ENCODE peak calls at places on chromosomes 11 and 22, in five cellular contexts. F is AG04450, A is thoracic aorta, S is prostate gland, Q is A549. X is an unnamed sample.

GRCh38 chr11:1436468-1437030 is 46.8 kb downstream of the BRSK2 start:
- DNase-seq in F (no peak), A (no peak), S (no peak), Q (no peak), X (no peak)

GRCh38 chr22:42644422-42645340 is 4.3 kb upstream of the ATP5MGL start:
- DNase-seq in F (no peak), A (no peak), S (no peak), Q (no peak), X (no peak)

GRCh38 chr11:60905551-60906113 is 753 bp downstream of the PRPF19 start:
- DNase-seq in F (no peak), A (no peak), S (peak), Q (no peak), X (no peak)

GRCh38 chr11:8933931-8934330 is 1.2 kb upstream of the C11orf16 start:
- DNase-seq in F (no peak), A (no peak), S (no peak), Q (no peak), X (no peak)

GRCh38 chr22:29879738-29880137 is 3.2 kb upstream of the MTMR3 start:
- DNase-seq in F (no peak), A (no peak), S (no peak), Q (peak), X (peak)

GRCh38 chr22:44625421-44625760 is 76.6 kb upstream of the PRR5 start:
- DNase-seq in F (no peak), A (no peak), S (no peak), Q (no peak), X (no peak)

GRCh38 chr22:28268845-28269244 is 349.8 kb upstream of the PITPNB start:
- DNase-seq in F (no peak), A (no peak), S (peak), Q (no peak), X (no peak)

GRCh38 chr22:29481265-29482000 is 1.4 kb downstream of the NEFH start:
- DNase-seq in F (no peak), A (no peak), S (no peak), Q (no peak), X (no peak)

GRCh38 chr22:23183107-23183698 is 2.9 kb downstream of the BCR start:
- DNase-seq in F (no peak), A (no peak), S (peak), Q (no peak), X (no peak)

GRCh38 chr11:114295676-114296081 is 520 bp upstream of the NNMT start:
- DNase-seq in F (no peak), A (no peak), S (no peak), Q (no peak), X (no peak)

GRCh38 chr11:3166268-3167142 is 1.4 kb upstream of the OSBPL5 start:
- DNase-seq in F (no peak), A (no peak), S (no peak), Q (no peak), X (no peak)

GRCh38 chr22:29951675-29952413 is 68.9 kb downstream of the MTMR3 start:
- DNase-seq in F (no peak), A (no peak), S (no peak), Q (no peak), X (no peak)

GRCh38 chr11:86571273-86571948 is 101.0 kb downstream of the ME3 start:
- DNase-seq in F (no peak), A (no peak), S (no peak), Q (peak), X (no peak)

GRCh38 chr11:45853616-45854219 is 6.4 kb downstream of the CRY2 start:
- DNase-seq in F (no peak), A (no peak), S (no peak), Q (no peak), X (no peak)

GRCh38 chr22:46672731-46673130 is 52.5 kb downstream of the GRAMD4 start:
- DNase-seq in F (no peak), A (no peak), S (no peak), Q (no peak), X (no peak)

GRCh38 chr11:71498091-71498490 is 29.0 kb upstream of the KRTAP5-7 start:
- DNase-seq in F (no peak), A (no peak), S (no peak), Q (no peak), X (no peak)

GRCh38 chr11:36377759-36378553 is 81.9 kb downstream of the PRR5L start:
- DNase-seq in F (no peak), A (no peak), S (no peak), Q (no peak), X (no peak)

GRCh38 chr11:37978647-37979046 is 1380.6 kb upstream of the RAG2 start:
- DNase-seq in F (no peak), A (no peak), S (no peak), Q (no peak), X (no peak)

GRCh38 chr11:108787105-108787504 is 122.2 kb downstream of the DDX10 start:
- DNase-seq in F (no peak), A (no peak), S (no peak), Q (no peak), X (no peak)

GRCh38 chr11:108786281-108786990 is 121.6 kb downstream of the DDX10 start:
- DNase-seq in F (no peak), A (no peak), S (no peak), Q (no peak), X (no peak)

GRCh38 chr11:108793138-108793537 is 128.3 kb downstream of the DDX10 start:
- DNase-seq in F (no peak), A (no peak), S (no peak), Q (no peak), X (no peak)

GRCh38 chr11:108790501-108791299 is 125.8 kb downstream of the DDX10 start:
- DNase-seq in F (no peak), A (no peak), S (no peak), Q (no peak), X (peak)

DNA sequence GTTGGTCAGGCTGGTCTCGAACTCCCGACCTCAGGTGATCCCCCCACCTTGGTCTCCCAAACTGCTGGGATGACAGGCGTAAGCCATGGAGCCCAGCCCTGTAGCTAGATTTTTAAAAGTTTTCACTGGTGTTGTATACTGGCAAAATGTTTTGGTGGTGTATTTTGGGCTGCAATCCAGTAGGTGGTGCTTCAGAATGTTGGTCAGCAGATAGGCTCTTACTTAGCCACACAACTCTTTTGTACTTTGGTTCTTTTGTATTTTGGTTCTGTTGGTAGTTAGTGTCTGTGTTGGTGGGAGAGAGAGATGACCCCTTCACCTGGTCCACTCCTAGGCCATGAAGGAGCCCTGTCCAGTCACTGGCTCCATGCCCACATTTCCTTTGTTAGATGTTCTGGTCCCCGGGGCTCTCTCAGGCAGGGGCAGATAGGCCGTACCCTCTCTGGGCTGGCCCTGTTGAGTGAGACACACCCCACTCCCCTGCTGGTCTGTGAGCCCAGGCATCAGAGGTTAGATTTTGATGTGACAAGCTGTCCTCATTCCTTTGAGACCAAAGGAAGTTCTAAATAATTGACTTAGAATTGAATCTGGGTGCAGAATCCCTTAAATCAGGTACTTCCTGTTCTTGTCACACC is 123.8 kb downstream of the DDX10 start:
- DNase-seq in F (no peak), A (no peak), S (no peak), Q (peak), X (peak)
- TF ChIP-seq CTCF in F (peak), A (no peak), S (no peak), Q (peak), X (peak)

DNA sequence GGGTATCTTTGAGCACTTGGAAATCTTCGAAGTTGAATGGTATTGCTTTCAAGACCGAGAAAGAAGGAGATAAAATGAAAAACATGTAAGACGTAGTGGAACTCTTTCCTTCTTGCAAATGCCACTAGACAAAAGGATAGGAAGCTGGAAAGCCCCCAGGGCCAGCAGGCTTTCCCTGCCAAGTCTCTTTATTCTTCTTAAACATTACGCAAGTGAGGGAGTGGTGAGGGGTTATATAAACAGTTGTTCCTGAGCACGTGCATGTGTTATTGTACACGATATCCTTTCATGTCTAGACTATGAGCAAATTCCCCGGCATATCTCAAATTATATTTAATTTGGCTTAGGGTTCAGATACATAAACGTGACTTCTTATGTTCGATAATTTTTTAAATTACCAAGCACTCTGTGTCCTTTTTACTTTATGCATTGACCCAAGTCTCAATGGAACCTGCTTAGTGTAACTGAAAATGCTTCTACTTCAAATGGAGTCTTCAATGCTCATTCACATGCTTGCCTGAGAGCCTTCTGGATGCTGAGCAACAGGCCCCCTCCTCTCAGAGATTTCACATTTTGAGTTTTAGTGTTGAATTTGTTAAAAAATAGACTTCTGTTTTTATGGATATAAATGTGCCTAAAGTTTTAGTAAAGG is 59.0 kb downstream of the PPP2R1B start:
- DNase-seq in F (peak), A (no peak), S (peak), Q (no peak), X (no peak)
- H3K4me3 ChIP-seq in F (no peak), A (peak), S (no peak), Q (no peak), X (no peak)

GRCh38 chr11:118310271-118310670 is 5.7 kb downstream of the CD3E start:
- DNase-seq in F (no peak), A (no peak), S (no peak), Q (no peak), X (no peak)
- TF ChIP-seq CTCF in F (no peak), A (no peak), S (no peak), Q (no peak), X (no peak)

GRCh38 chr11:44120169-44120568 is 24.7 kb downstream of the EXT2 start:
- DNase-seq in F (no peak), A (no peak), S (peak), Q (peak), X (no peak)
- H3K4me3 ChIP-seq in F (no peak), A (no peak), S (no peak), Q (no peak), X (no peak)

X was measured in GM12865.